ENCODE peak calls at places on chromosomes 5 and 9, in seven cellular contexts. C, Z, G, A, Q, X and E are unnamed samples.

GRCh38 chr5:88819332-88819999 is 63.5 kb downstream of the MEF2C start:
- DNase-seq in C (no peak), Z (no peak), G (no peak), A (no peak), Q (no peak), X (no peak), E (no peak)

GRCh38 chr5:150295172-150295611 is 5.6 kb upstream of the CAMK2A start:
- DNase-seq in C (peak), Z (no peak), G (no peak), A (no peak), Q (peak), X (peak), E (peak)

GRCh38 chr5:140575309-140575708 is 10.7 kb downstream of the SLC35A4 start:
- DNase-seq in C (no peak), Z (peak), G (no peak), A (no peak), Q (peak), X (peak), E (peak)

GRCh38 chr5:83662558-83662957 is 58.1 kb downstream of the HAPLN1 start:
- DNase-seq in C (no peak), Z (no peak), G (no peak), A (no peak), Q (no peak), X (no peak), E (no peak)

GRCh38 chr9:27590636-27591035 is 17.4 kb upstream of the C9orf72 start:
- DNase-seq in C (no peak), Z (no peak), G (no peak), A (no peak), Q (no peak), X (no peak), E (no peak)

GRCh38 chr5:157148734-157149615 is 6.3 kb upstream of the MED7 start:
- DNase-seq in C (peak), Z (peak), G (peak), A (peak), Q (peak), X (no peak), E (peak)

GRCh38 chr5:138282918-138283742 is 8.7 kb upstream of the GFRA3 start:
- DNase-seq in C (no peak), Z (peak), G (peak), A (no peak), Q (peak), X (peak), E (no peak)

GRCh38 chr5:74516217-74516636 is 124.3 kb downstream of the ENC1 start:
- DNase-seq in C (no peak), Z (no peak), G (peak), A (no peak), Q (no peak), X (no peak), E (no peak)

GRCh38 chr9:72937545-72937944 is 15.3 kb downstream of the ALDH1A1 start:
- DNase-seq in C (no peak), Z (no peak), G (no peak), A (no peak), Q (peak), X (no peak), E (no peak)

GRCh38 chr5:127229185-127229889 is 61.3 kb upstream of the MEGF10 start:
- DNase-seq in C (no peak), Z (peak), G (peak), A (peak), Q (peak), X (peak), E (peak)

GRCh38 chr5:148083203-148083602 is 19.4 kb downstream of the SPINK5 start:
- DNase-seq in C (no peak), Z (no peak), G (no peak), A (no peak), Q (no peak), X (no peak), E (no peak)

GRCh38 chr5:14006823-14007510 is 62.5 kb upstream of the DNAH5 start:
- DNase-seq in C (no peak), Z (no peak), G (no peak), A (no peak), Q (peak), X (no peak), E (no peak)

GRCh38 chr9:16744386-16744785 is 126.1 kb downstream of the BNC2 start:
- DNase-seq in C (no peak), Z (no peak), G (no peak), A (no peak), Q (no peak), X (no peak), E (no peak)

GRCh38 chr5:14760548-14761002 is 96.1 kb downstream of the OTULIN start:
- DNase-seq in C (no peak), Z (peak), G (no peak), A (no peak), Q (peak), X (no peak), E (no peak)

GRCh38 chr9:132946216-132946615 is 1.8 kb upstream of the TSC1 start:
- DNase-seq in C (no peak), Z (no peak), G (no peak), A (no peak), Q (no peak), X (no peak), E (no peak)

GRCh38 chr5:546376-546908 is 22.2 kb upstream of the SLC9A3 start:
- DNase-seq in C (no peak), Z (no peak), G (no peak), A (no peak), Q (no peak), X (no peak), E (no peak)

GRCh38 chr5:499233-500209 is 24.7 kb downstream of the SLC9A3 start:
- DNase-seq in C (no peak), Z (no peak), G (no peak), A (no peak), Q (peak), X (no peak), E (peak)

GRCh38 chr9:95086564-95086955 is 230.9 kb downstream of the FANCC start:
- DNase-seq in C (no peak), Z (peak), G (no peak), A (no peak), Q (no peak), X (no peak), E (no peak)

GRCh38 chr5:83947763-83948162 is 227.1 kb upstream of the HAPLN1 start:
- DNase-seq in C (no peak), Z (no peak), G (no peak), A (no peak), Q (no peak), X (no peak), E (no peak)

GRCh38 chr5:73997936-73998335 is 371.9 kb downstream of the ARHGEF28 start:
- DNase-seq in C (no peak), Z (no peak), G (no peak), A (no peak), Q (no peak), X (no peak), E (no peak)

GRCh38 chr5:1502046-1502736 is 21.6 kb downstream of the LPCAT1 start:
- DNase-seq in C (no peak), Z (no peak), G (no peak), A (no peak), Q (peak), X (peak), E (peak)

GRCh38 chr5:35237580-35238376 is 7.5 kb upstream of the PRLR start:
- DNase-seq in C (no peak), Z (no peak), G (no peak), A (no peak), Q (no peak), X (no peak), E (no peak)

GRCh38 chr5:6732634-6733410 is 19.6 kb downstream of the TENT4A start:
- DNase-seq in C (peak), Z (no peak), G (no peak), A (no peak), Q (peak), X (no peak), E (peak)

GRCh38 chr9:110125207-110125751 is 82.7 kb downstream of the C9orf152 start:
- DNase-seq in C (peak), Z (peak), G (no peak), A (no peak), Q (peak), X (peak), E (peak)

GRCh38 chr5:173917788-173918786 is 29.9 kb downstream of the CPEB4 start:
- DNase-seq in C (no peak), Z (peak), G (peak), A (peak), Q (peak), X (peak), E (peak)

GRCh38 chr5:65816729-65817128 is 94.7 kb downstream of the NLN start:
- DNase-seq in C (no peak), Z (no peak), G (no peak), A (no peak), Q (no peak), X (no peak), E (no peak)

GRCh38 chr9:31542384-31543055 is 841.9 kb upstream of the ACO1 start:
- DNase-seq in C (peak), Z (no peak), G (no peak), A (no peak), Q (no peak), X (no peak), E (no peak)

GRCh38 chr5:58499951-58500350 is 8.7 kb downstream of the GAPT start:
- DNase-seq in C (no peak), Z (no peak), G (no peak), A (no peak), Q (no peak), X (no peak), E (no peak)

GRCh38 chr9:90303653-90304052 is 339.0 kb downstream of the DIRAS2 start:
- DNase-seq in C (no peak), Z (no peak), G (no peak), A (no peak), Q (no peak), X (no peak), E (no peak)

GRCh38 chr9:89432986-89433530 is 64.9 kb downstream of the SEMA4D start:
- DNase-seq in C (no peak), Z (no peak), G (no peak), A (no peak), Q (no peak), X (no peak), E (no peak)

GRCh38 chr9:91047993-91048607 is 246.5 kb downstream of the SYK start:
- DNase-seq in C (no peak), Z (no peak), G (no peak), A (no peak), Q (no peak), X (no peak), E (no peak)

GRCh38 chr5:139075066-139076050 is 122.8 kb downstream of the SIL1 start:
- DNase-seq in C (no peak), Z (no peak), G (no peak), A (no peak), Q (peak), X (peak), E (no peak)

GRCh38 chr9:93028448-93029006 is 30.0 kb upstream of the SUSD3 start:
- DNase-seq in C (no peak), Z (no peak), G (no peak), A (peak), Q (no peak), X (no peak), E (peak)

GRCh38 chr5:176861276-176861675 is 37.9 kb downstream of the HK3 start:
- DNase-seq in C (no peak), Z (no peak), G (no peak), A (no peak), Q (peak), X (no peak), E (no peak)

GRCh38 chr9:118360036-118360435 is 655.8 kb downstream of the TLR4 start:
- DNase-seq in C (no peak), Z (no peak), G (no peak), A (no peak), Q (no peak), X (no peak), E (no peak)

GRCh38 chr9:6237267-6237666 is 21.7 kb downstream of the IL33 start:
- DNase-seq in C (no peak), Z (no peak), G (no peak), A (no peak), Q (no peak), X (no peak), E (no peak)

GRCh38 chr9:13480688-13481087 is 201.2 kb upstream of the MPDZ start:
- DNase-seq in C (no peak), Z (no peak), G (no peak), A (no peak), Q (no peak), X (no peak), E (no peak)